ENCODE peak calls at places on chromosome 13, in eight cellular contexts. I is heart right ventricle, Z is stomach, O is fibroblast of villous mesenchyme, J is upper lobe of right lung, A is pancreas, F is left lung, P is psoas muscle. R is an unnamed sample.

GRCh38 chr13:97257800-97258799 is 36.0 kb downstream of the MBNL2 start:
- DNase-seq in I (peak; percentile 73), Z (no peak), O (peak; percentile 97), J (no peak), A (peak; percentile 70), F (no peak), P (peak; percentile 86), R (peak; percentile 95)

GRCh38 chr13:81377926-81378325 is 1037.0 kb upstream of the SPRY2 start:
- DNase-seq in I (no peak), Z (no peak), O (no peak), J (no peak), A (no peak), F (no peak), P (no peak), R (no peak)

GRCh38 chr13:100514788-100515409 is 73.7 kb downstream of the GGACT start:
- DNase-seq in I (peak; percentile 74), Z (peak; percentile 80), O (peak; percentile 76), J (peak; percentile 88), A (peak; percentile 66), F (peak; percentile 86), P (peak; percentile 86), R (peak; percentile 81)

GRCh38 chr13:66520511-66521390 is 709.4 kb downstream of the PCDH9 start:
- DNase-seq in I (no peak), Z (no peak), O (no peak), J (no peak), A (no peak), F (no peak), P (no peak), R (peak; percentile 4)

GRCh38 chr13:32476021-32476731 is 48.2 kb upstream of the N4BP2L1 start:
- DNase-seq in I (no peak), Z (no peak), O (no peak), J (no peak), A (no peak), F (no peak), P (no peak), R (no peak)

GRCh38 chr13:97028441-97029299 is 34.4 kb upstream of the OXGR1 start:
- DNase-seq in I (peak; percentile 56), Z (peak; percentile 67), O (peak; percentile 56), J (no peak), A (peak; percentile 23), F (no peak), P (peak; percentile 53), R (peak; percentile 76)

GRCh38 chr13:108915095-108915633 is 285.8 kb downstream of the MYO16 start:
- DNase-seq in I (no peak), Z (no peak), O (peak; percentile 63), J (no peak), A (no peak), F (no peak), P (no peak), R (peak; percentile 77)

GRCh38 chr13:88908896-88909535 is 1237.8 kb downstream of the SLITRK5 start:
- DNase-seq in I (no peak), Z (no peak), O (no peak), J (no peak), A (no peak), F (no peak), P (no peak), R (no peak)

GRCh38 chr13:43085545-43085944 is 62.2 kb downstream of the DNAJC15 start:
- DNase-seq in I (no peak), Z (no peak), O (peak; percentile 61), J (no peak), A (no peak), F (no peak), P (no peak), R (peak; percentile 62)

GRCh38 chr13:28499579-28499978 is 4.7 kb upstream of the FLT1 start:
- DNase-seq in I (no peak), Z (no peak), O (peak; percentile 59), J (no peak), A (no peak), F (no peak), P (no peak), R (peak; percentile 41)

GRCh38 chr13:36130542-36131214 is 504 bp downstream of the DCLK1 start:
- DNase-seq in I (peak; percentile 34), Z (no peak), O (no peak), J (peak; percentile 70), A (no peak), F (peak; percentile 76), P (peak; percentile 64), R (peak; percentile 20)

GRCh38 chr13:42312817-42313431 is 41.0 kb downstream of the AKAP11 start:
- DNase-seq in I (no peak), Z (no peak), O (no peak), J (no peak), A (no peak), F (no peak), P (no peak), R (no peak)

GRCh38 chr13:77692746-77693448 is 4.6 kb upstream of the SLAIN1 start:
- DNase-seq in I (no peak), Z (no peak), O (no peak), J (no peak), A (no peak), F (no peak), P (no peak), R (no peak)

GRCh38 chr13:112686364-112686763 is 3.5 kb upstream of the ATP11A start:
- DNase-seq in I (no peak), Z (no peak), O (no peak), J (peak; percentile 70), A (no peak), F (no peak), P (no peak), R (no peak)
- TF ChIP-seq CTCF in I (no peak), Z (no peak), O (no peak), J (no peak), A (no peak), F (no peak), P (no peak), R (no peak)

DNA sequence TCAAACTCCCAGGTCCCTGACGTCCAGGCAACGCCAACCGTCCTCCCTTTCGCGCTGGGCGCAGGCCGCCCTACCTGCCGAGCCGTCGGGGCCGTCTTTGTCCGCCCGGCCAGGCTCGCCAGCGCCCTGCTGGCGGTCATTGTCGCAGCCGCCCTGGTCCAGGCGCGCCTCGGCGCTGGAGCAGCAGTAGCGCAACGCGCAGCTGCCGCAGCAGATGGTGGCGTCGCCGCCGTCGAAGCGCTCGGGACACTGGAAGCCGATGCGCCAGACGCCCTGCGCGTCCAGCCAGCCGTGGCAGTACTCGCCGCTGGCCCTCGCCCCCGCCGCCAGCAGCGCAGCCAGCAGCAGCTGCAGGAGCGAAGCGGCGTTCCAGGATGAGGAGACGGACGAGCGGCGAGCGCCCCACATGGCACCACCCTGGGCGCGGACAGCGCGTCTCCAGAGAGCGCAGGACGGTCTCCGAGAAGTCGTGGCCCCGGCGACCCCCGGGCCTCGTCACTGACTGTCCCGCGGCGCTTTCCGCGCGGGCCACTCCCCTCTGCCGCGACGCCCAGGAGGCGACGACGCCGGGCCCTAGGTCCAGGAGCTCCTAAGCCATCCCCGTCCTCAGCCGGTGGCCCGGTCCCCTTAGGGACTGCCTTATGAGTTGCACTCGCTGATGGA is 1.1 kb downstream of the SHISA2 start:
- DNase-seq in I (no peak), Z (peak; percentile 49), O (no peak), J (peak; percentile 76), A (no peak), F (peak; percentile 84), P (peak; percentile 75), R (peak; percentile 26)
- H3K4me3 ChIP-seq in I (peak overlapping the region; percentile 57), Z (peak overlapping the region; percentile 69), O (no peak overlapping the region), J (peak overlapping the region; percentile 52), A (peak overlapping the region; percentile 60), F (peak overlapping the region; percentile 41), P (peak overlapping the region; percentile 73), R (peak overlapping the region; percentile 16)

DNA sequence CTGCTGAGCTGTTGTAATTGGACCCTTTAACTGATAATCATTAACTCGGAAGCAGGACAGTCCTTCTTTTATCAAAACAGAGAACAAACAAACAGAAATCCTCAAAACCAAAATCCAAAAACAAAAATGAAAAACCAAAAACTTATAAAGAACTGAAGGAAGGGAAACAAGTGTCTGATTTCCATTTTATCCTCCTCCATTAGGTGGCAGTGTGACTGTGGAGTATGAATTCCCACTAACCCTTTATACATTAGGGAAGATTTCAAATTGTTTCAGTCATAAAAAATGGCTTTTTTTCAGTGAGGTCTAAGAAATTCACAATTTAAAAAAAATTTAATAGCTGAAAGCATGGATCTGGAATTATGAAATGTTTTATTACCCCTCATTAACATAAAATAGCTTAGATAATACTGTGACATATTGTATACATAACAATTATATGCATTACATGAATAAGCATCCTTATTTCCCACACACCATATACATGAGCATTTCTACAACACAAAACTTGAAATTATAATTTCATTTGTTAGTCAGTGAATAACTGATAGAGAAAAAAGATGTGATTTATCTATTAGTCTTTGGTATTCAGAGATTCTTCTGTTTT is 1074.3 kb upstream of the PCDH9 start:
- DNase-seq in I (no peak), Z (no peak), O (peak; percentile 2), J (no peak), A (no peak), F (no peak), P (no peak), R (peak; percentile 10)
- TF ChIP-seq CTCF in I (peak; percentile 45), Z (no peak), O (peak; percentile 17), J (peak; percentile 52), A (no peak), F (peak; percentile 41), P (peak; percentile 6), R (peak; percentile 26)

GRCh38 chr13:49218493-49219051 is 1.6 kb upstream of the MLNR start:
- DNase-seq in I (no peak), Z (no peak), O (peak; percentile 17), J (no peak), A (no peak), F (peak; percentile 75), P (no peak), R (peak; percentile 27)
- H3K4me3 ChIP-seq in I (no peak overlapping the region), Z (no peak overlapping the region), O (no peak overlapping the region), J (no peak overlapping the region), A (no peak overlapping the region), F (no peak overlapping the region), P (no peak overlapping the region), R (no peak overlapping the region)

GRCh38 chr13:99386911-99387788 is 80.0 kb upstream of the GPR183 start:
- DNase-seq in I (no peak), Z (peak; percentile 46), O (peak; percentile 24), J (peak; percentile 85), A (no peak), F (peak; percentile 89), P (peak; percentile 69), R (peak; percentile 46)
- TF ChIP-seq CTCF in I (peak; percentile 23), Z (no peak), O (peak; percentile 75), J (peak; percentile 66), A (no peak), F (peak; percentile 53), P (peak; percentile 25), R (peak; percentile 72)

DNA sequence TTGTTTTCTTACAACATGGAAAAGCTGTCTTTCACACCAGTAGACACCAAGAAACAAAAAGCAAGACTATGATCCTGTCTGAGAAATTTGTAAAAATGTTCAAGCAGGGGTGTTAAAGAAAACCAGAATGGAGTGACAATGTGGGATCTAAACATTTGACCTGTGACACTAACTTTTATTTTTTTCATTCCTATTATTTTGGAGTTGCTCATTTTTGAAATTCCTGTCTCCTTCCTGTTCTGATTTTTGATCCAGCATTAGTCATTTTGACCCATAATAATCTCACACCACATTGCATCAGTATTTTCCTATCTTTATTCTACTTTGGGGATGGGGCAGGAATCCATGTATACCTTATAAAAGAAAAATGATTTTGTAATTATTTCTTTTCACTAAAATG is 164.2 kb downstream of the DLEU7 start:
- DNase-seq in I (no peak), Z (no peak), O (no peak), J (no peak), A (no peak), F (no peak), P (no peak), R (peak; percentile 44)
- H3K4me3 ChIP-seq in I (no peak overlapping the region), Z (no peak overlapping the region), O (no peak overlapping the region), J (no peak overlapping the region), A (no peak overlapping the region), F (no peak overlapping the region), P (no peak overlapping the region), R (no peak overlapping the region)